ENCODE peak calls at places on chromosome 19, in seven cellular contexts. F, P, N, W, O, T and I are unnamed samples. For H3K27me3, the result is how much of the 10 kb centered on the place peaks cover.

GRCh38 chr19:50315773-50316448 is 13.3 kb downstream of the KCNC3 start:
- DNase-seq in F (peak), P (peak), N (no peak), W (no peak), O (no peak), T (no peak), I (no peak)

GRCh38 chr19:29375429-29376093 is 150.2 kb upstream of the VSTM2B start:
- DNase-seq in F (no peak), P (peak), N (no peak), W (no peak), O (no peak), T (no peak), I (no peak)

GRCh38 chr19:29454109-29454508 is 71.7 kb upstream of the VSTM2B start:
- DNase-seq in F (no peak), P (no peak), N (no peak), W (no peak), O (no peak), T (no peak), I (no peak)

GRCh38 chr19:29735821-29736220 is 20.8 kb upstream of the C19orf12 start:
- DNase-seq in F (no peak), P (no peak), N (no peak), W (peak), O (no peak), T (no peak), I (no peak)

GRCh38 chr19:4831351-4832340 is at the start of gene TICAM1:
- DNase-seq in F (no peak), P (no peak), N (peak), W (peak), O (no peak), T (peak), I (no peak)

GRCh38 chr19:343941-344624 is 513 bp downstream of the MIER2 start:
- DNase-seq in F (peak), P (no peak), N (no peak), W (no peak), O (no peak), T (peak), I (peak)

GRCh38 chr19:49017666-49018351 is 918 bp upstream of the LHB start:
- DNase-seq in F (peak), P (peak), N (peak), W (peak), O (no peak), T (peak), I (no peak)

GRCh38 chr19:1140673-1141072 is 33.4 kb downstream of the SBNO2 start:
- DNase-seq in F (no peak), P (no peak), N (no peak), W (no peak), O (no peak), T (no peak), I (no peak)

GRCh38 chr19:56507446-56508281 is at the start of gene ZNF471:
- DNase-seq in F (peak), P (peak), N (peak), W (peak), O (peak), T (peak), I (peak)

GRCh38 chr19:49473868-49474544 is at the start of gene FLT3LG:
- DNase-seq in F (no peak), P (peak), N (peak), W (peak), O (no peak), T (peak), I (no peak)

GRCh38 chr19:48900477-48901452 is 653 bp downstream of the NUCB1 start:
- DNase-seq in F (peak), P (no peak), N (peak), W (no peak), O (no peak), T (peak), I (no peak)

GRCh38 chr19:23956051-23956450 is 41.4 kb downstream of the ZNF726 start:
- DNase-seq in F (no peak), P (no peak), N (no peak), W (no peak), O (no peak), T (no peak), I (no peak)

GRCh38 chr19:670609-671075 is 5.5 kb upstream of the FSTL3 start:
- DNase-seq in F (peak), P (peak), N (no peak), W (peak), O (no peak), T (no peak), I (no peak)

GRCh38 chr19:1266818-1267440 is 2.2 kb upstream of the CIRBP start:
- DNase-seq in F (peak), P (peak), N (no peak), W (peak), O (no peak), T (no peak), I (no peak)

GRCh38 chr19:53076984-53077383 is 26.2 kb downstream of the ZNF160 start:
- DNase-seq in F (peak), P (peak), N (peak), W (peak), O (peak), T (peak), I (peak)

GRCh38 chr19:1076046-1076386 is 9.0 kb downstream of the ARHGAP45 start:
- DNase-seq in F (no peak), P (no peak), N (no peak), W (peak), O (no peak), T (no peak), I (no peak)

GRCh38 chr19:32388393-32388724 is 17.2 kb upstream of the DPY19L3 start:
- DNase-seq in F (no peak), P (no peak), N (no peak), W (no peak), O (no peak), T (no peak), I (no peak)

GRCh38 chr19:34269968-34270621 is 15.7 kb downstream of the GARRE1 start:
- DNase-seq in F (peak), P (peak), N (peak), W (peak), O (no peak), T (peak), I (no peak)

GRCh38 chr19:12774588-12775555 is at the start of gene HOOK2:
- DNase-seq in F (peak), P (peak), N (no peak), W (peak), O (no peak), T (no peak), I (no peak)

GRCh38 chr19:29547981-29548380 is 22.2 kb downstream of the VSTM2B start:
- DNase-seq in F (no peak), P (no peak), N (no peak), W (no peak), O (no peak), T (no peak), I (no peak)

GRCh38 chr19:43779820-43780219 is 953 bp downstream of the KCNN4 start:
- DNase-seq in F (no peak), P (no peak), N (no peak), W (no peak), O (no peak), T (no peak), I (no peak)

GRCh38 chr19:44356383-44357111 is at the start of gene ZNF112:
- DNase-seq in F (peak), P (peak), N (peak), W (peak), O (peak), T (peak), I (peak)

GRCh38 chr19:44755219-44755618 is 6.7 kb downstream of the BCL3 start:
- DNase-seq in F (no peak), P (no peak), N (no peak), W (no peak), O (no peak), T (no peak), I (no peak)

GRCh38 chr19:42422576-42423461 is 4.4 kb downstream of the LIPE start:
- DNase-seq in F (peak), P (peak), N (no peak), W (no peak), O (no peak), T (no peak), I (no peak)

GRCh38 chr19:57280913-57281425 is 684 bp downstream of the ZNF460 start:
- DNase-seq in F (no peak), P (no peak), N (no peak), W (no peak), O (no peak), T (no peak), I (no peak)

GRCh38 chr19:31297991-31298390 is 51.2 kb downstream of the TSHZ3 start:
- DNase-seq in F (no peak), P (no peak), N (no peak), W (no peak), O (no peak), T (no peak), I (no peak)

GRCh38 chr19:43552616-43553015 is 19.6 kb downstream of the ZNF575 start:
- DNase-seq in F (no peak), P (no peak), N (no peak), W (no peak), O (no peak), T (no peak), I (no peak)

GRCh38 chr19:12801466-12802266 is at the start of the genes PRDX2 and THSD8:
- DNase-seq in F (peak), P (peak), N (peak), W (no peak), O (no peak), T (peak), I (peak)

GRCh38 chr19:33447336-33448158 is 74.0 kb downstream of the CEBPG start:
- DNase-seq in F (no peak), P (no peak), N (no peak), W (no peak), O (no peak), T (no peak), I (no peak)

GRCh38 chr19:19062454-19063182 is 1.2 kb upstream of the SLC25A42 start:
- DNase-seq in F (peak), P (no peak), N (peak), W (peak), O (no peak), T (peak), I (no peak)

GRCh38 chr19:9128171-9128570 is 1.4 kb upstream of the OR7G3 start:
- DNase-seq in F (no peak), P (no peak), N (peak), W (no peak), O (no peak), T (peak), I (no peak)

GRCh38 chr19:57682226-57682766 is 519 bp downstream of the ZNF551 start:
- DNase-seq in F (no peak), P (no peak), N (no peak), W (no peak), O (no peak), T (no peak), I (no peak)

GRCh38 chr19:19551862-19552192 is 13.8 kb downstream of the CILP2 start:
- DNase-seq in F (no peak), P (no peak), N (peak), W (no peak), O (no peak), T (no peak), I (no peak)

GRCh38 chr19:11598103-11598483 is 810 bp downstream of the ZNF627 start:
- DNase-seq in F (no peak), P (no peak), N (no peak), W (no peak), O (no peak), T (peak), I (no peak)

GRCh38 chr19:33674575-33675367 is 53.0 kb downstream of the CHST8 start:
- DNase-seq in F (no peak), P (no peak), N (no peak), W (no peak), O (no peak), T (no peak), I (no peak)

DNA sequence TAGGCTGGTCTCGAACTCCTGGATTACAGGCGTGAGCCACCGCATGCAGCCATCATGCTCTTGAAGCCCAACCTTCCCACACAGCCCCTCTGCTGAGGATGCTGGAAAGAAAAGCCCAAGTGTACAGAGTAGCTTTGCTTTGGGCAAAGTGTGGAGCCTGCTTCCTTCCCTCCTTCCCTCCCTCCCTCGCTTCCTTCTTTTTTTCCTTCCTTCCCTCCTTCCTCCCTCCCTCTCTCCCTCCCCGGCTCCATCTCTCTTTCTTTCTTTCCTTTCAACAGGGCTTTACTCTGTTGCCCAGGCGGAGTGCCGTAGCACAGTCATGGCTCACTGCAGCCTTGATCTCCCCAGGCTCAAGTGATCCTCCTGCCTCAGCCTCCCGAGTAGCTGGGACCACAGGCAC is 2.7 kb downstream of the CC2D1A start:
- DNase-seq in F (no peak), P (no peak), N (no peak), W (no peak), O (no peak), T (no peak), I (no peak)
- H3K27me3 ChIP-seq in F (under half), P (under half), N (under half), W (under half), O (under half), T (under half), I (under half)

GRCh38 chr19:46385636-46386035 is 27.7 kb downstream of the CCDC8 start:
- DNase-seq in F (no peak), P (peak), N (no peak), W (no peak), O (no peak), T (no peak), I (no peak)
- H3K4ac ChIP-seq in F (no peak), P (no peak), N (no peak), W (no peak), O (no peak), T (no peak), I (no peak)

DNA sequence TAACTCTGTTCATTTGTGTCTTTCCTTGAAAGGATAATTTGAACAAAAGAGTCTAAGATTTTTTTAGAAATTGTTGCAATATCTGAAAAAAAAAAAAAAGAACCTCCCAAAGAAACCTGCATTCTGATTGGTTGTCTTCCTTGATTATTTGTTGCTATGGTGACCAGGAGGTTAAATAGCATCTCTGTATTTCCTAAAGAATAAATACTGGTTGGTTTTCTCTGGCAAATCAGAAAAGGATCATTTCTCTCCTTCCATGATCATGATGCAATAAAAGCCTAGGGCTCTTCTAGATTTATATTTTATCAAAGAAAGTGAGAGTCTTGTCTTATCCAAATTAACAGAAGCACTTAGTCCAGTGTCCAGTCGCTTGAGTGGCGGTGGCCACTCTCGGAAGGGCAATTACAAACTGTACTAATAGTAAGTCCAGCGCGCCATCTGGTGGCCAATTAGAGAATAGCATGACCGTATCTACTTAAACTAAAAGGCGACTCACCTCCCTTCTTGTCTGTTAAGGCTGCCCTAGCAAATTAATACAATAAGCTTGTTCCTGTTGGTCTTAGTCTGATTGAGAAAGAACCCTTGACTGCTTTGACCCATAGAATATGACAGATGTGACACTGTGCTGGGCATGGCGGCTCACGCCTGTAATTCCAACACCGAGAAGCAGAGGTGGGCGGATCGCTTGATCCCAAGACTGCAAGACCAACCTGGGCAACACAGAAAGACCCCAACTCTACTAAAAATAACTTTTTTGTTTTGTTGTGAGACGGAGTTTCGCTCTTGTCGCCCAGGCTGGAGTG is 47.0 kb upstream of the PNMA8B start:
- DNase-seq in F (peak), P (peak), N (peak), W (peak), O (peak), T (peak), I (peak)
- H2BK120ac ChIP-seq in F (no peak), P (no peak), N (no peak), W (no peak), O (no peak), T (no peak), I (no peak)

GRCh38 chr19:6969490-6969889 is 51.7 kb downstream of the MBD3L2B start:
- DNase-seq in F (no peak), P (no peak), N (no peak), W (no peak), O (no peak), T (no peak), I (no peak)
- H3K27me3 ChIP-seq in F (under half), P (under half), N (under half), W (under half), O (under half), T (under half), I (under half)

GRCh38 chr19:40337594-40337993 is 10.6 kb downstream of the C19orf47 start:
- DNase-seq in F (no peak), P (no peak), N (no peak), W (no peak), O (no peak), T (no peak), I (no peak)

GRCh38 chr19:40335101-40335500 is 13.1 kb downstream of the C19orf47 start:
- DNase-seq in F (no peak), P (no peak), N (no peak), W (no peak), O (no peak), T (no peak), I (no peak)

GRCh38 chr19:40335855-40336700 is 12.1 kb downstream of the C19orf47 start:
- DNase-seq in F (no peak), P (no peak), N (no peak), W (no peak), O (no peak), T (peak), I (no peak)

GRCh38 chr19:40339018-40339728 is 9.0 kb downstream of the C19orf47 start:
- DNase-seq in F (no peak), P (no peak), N (no peak), W (no peak), O (no peak), T (no peak), I (no peak)

DNA sequence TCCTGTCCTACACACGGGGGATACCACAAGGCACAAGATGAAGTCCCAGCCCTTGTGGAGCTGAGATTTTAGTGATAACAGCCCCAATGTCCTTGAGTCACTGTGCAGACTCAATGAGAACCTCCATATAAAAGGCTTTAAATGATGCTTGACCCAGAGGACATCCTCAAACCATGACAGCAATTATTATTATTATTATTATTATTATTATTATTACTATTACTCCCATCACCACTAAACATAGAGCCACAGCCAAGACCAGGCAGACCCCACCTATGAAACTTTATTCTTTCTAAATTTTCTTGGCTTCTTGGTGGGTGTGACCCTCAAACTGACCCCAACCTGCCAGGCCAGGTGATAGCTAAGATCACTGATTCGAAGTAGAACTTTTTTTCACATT is 11.1 kb downstream of the C19orf47 start:
- DNase-seq in F (no peak), P (no peak), N (no peak), W (no peak), O (no peak), T (no peak), I (no peak)
- H3K4ac ChIP-seq in F (no peak), P (no peak), N (no peak), W (no peak), O (no peak), T (no peak), I (no peak)

GRCh38 chr19:17340871-17341357 is 3.6 kb downstream of the GTPBP3 start:
- DNase-seq in F (peak), P (peak), N (no peak), W (no peak), O (no peak), T (no peak), I (no peak)

GRCh38 chr19:17340302-17340870 is 3.0 kb downstream of the GTPBP3 start:
- DNase-seq in F (peak), P (peak), N (no peak), W (no peak), O (peak), T (no peak), I (no peak)

GRCh38 chr19:17337675-17338439 is 504 bp downstream of the GTPBP3 start:
- DNase-seq in F (no peak), P (no peak), N (no peak), W (no peak), O (no peak), T (no peak), I (no peak)

GRCh38 chr19:17338440-17339078 is 1.2 kb downstream of the GTPBP3 start:
- DNase-seq in F (no peak), P (no peak), N (no peak), W (no peak), O (no peak), T (no peak), I (no peak)

GRCh38 chr19:17339088-17339741 is 1.9 kb downstream of the GTPBP3 start:
- DNase-seq in F (peak), P (peak), N (no peak), W (no peak), O (no peak), T (no peak), I (no peak)
- H2BK120ac ChIP-seq in F (no peak), P (no peak), N (no peak), W (no peak), O (no peak), T (no peak), I (no peak)